ENCODE peak calls at places on chromosome 12, in six cellular contexts. O is stomach, P is ovary, A is A549, S is tibial nerve, F is suprapubic skin. U is an unnamed sample. For H3K4me1, the result is how much of the 10 kb centered on the place peaks cover.

GRCh38 chr12:127340381-127340780 is 926.6 kb upstream of the TMEM132C start:
- DNase-seq in S (no peak), P (no peak), A (no peak), F (no peak), O (no peak), U (no peak)

GRCh38 chr12:49705479-49706267 is 1.5 kb downstream of the FMNL3 start:
- DNase-seq in A (no peak), P (peak), O (no peak), S (no peak), F (peak), U (no peak)

GRCh38 chr12:28933864-28934527 is 215.1 kb upstream of the FAR2 start:
- DNase-seq in F (no peak), P (no peak), A (no peak), O (no peak), S (no peak), U (no peak)

GRCh38 chr12:39919790-39920189 is 186.1 kb downstream of the SLC2A13 start:
- DNase-seq in F (no peak), S (no peak), A (no peak), O (no peak), P (no peak), U (no peak)

GRCh38 chr12:101671157-101671791 is 26.2 kb upstream of the CHPT1 start:
- DNase-seq in O (peak), A (no peak), F (no peak), S (peak), P (no peak), U (no peak)

GRCh38 chr12:102781117-102781516 is 135.9 kb downstream of the PAH start:
- DNase-seq in P (no peak), S (no peak), F (no peak), O (no peak), A (no peak), U (no peak)

GRCh38 chr12:49902399-49903350 is 1.0 kb downstream of the FAIM2 start:
- DNase-seq in S (no peak), P (peak), F (no peak), O (no peak), A (no peak), U (no peak)

GRCh38 chr12:27651201-27651600 is 45.0 kb upstream of the REP15 start:
- DNase-seq in F (no peak), A (no peak), O (no peak), S (no peak), P (no peak), U (no peak)

GRCh38 chr12:93602897-93603668 is 30.6 kb downstream of the SOCS2 start:
- DNase-seq in A (no peak), F (no peak), O (no peak), P (no peak), S (no peak), U (no peak)

GRCh38 chr12:5170894-5171293 is 127.2 kb downstream of the KCNA5 start:
- DNase-seq in F (no peak), P (no peak), O (no peak), A (no peak), S (no peak), U (no peak)

GRCh38 chr12:103462675-103463074 is 33.1 kb downstream of the C12orf42 start:
- DNase-seq in P (no peak), O (no peak), F (no peak), A (no peak), S (no peak), U (no peak)

GRCh38 chr12:132188451-132189298 is 44.4 kb downstream of the NOC4L start:
- DNase-seq in F (no peak), A (no peak), O (no peak), P (no peak), S (no peak), U (no peak)

GRCh38 chr12:46208370-46208769 is 60.5 kb downstream of the SLC38A1 start:
- DNase-seq in S (no peak), F (no peak), A (no peak), O (no peak), P (no peak), U (no peak)
- TF ChIP-seq EP300 in S (no peak), F (no peak), A (no peak), O (no peak), P (no peak), U (no peak)

GRCh38 chr12:43267782-43268181 is 284.2 kb downstream of the ADAMTS20 start:
- DNase-seq in F (no peak), O (peak), S (no peak), A (no peak), P (no peak), U (no peak)
- TF ChIP-seq POLR2A in F (no peak), O (no peak), S (no peak), A (no peak), P (no peak), U (no peak)

DNA sequence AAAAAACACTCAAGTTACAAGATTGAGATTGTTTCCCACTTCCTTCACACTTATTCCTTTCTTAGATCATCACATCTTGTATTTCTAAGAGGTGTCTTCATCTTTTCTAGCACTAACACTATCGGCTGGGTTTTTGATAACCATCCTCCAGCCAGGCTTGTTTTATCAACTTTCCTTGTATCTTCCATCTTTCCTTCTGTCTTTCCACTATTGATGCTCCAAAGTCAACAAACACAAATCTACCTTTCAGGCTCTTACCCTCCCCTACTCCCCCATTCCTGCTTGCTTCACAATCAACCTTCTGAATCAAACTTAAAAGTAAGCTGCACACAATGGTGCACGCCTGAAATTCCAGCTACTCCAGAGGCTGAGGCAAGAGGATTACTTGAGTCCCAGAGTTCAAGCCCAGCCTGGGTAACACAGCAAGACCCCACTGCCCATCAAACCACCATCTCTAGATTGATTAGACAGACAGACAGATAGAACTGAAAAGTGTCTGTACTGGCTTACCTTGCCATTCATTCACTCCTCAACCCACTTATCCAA is 12.9 kb downstream of the MED13L start:
- DNase-seq in P (no peak), F (no peak), S (no peak), O (no peak), A (no peak), U (no peak)
- H3K4me1 ChIP-seq in P (under half), F (half or more), S (under half), O (half or more), A (half or more), U (half or more)

GRCh38 chr12:121626087-121626852 is at the start of gene ORAI1:
- DNase-seq in S (peak), A (peak), P (peak), O (peak), F (peak), U (peak)
- TF ChIP-seq EP300 in S (peak), A (no peak), P (peak), O (no peak), F (no peak), U (no peak)

GRCh38 chr12:55830601-55831406 is 1.4 kb upstream of the DNAJC14 start:
- DNase-seq in S (peak), O (peak), F (peak), P (peak), A (peak), U (peak)
- TF ChIP-seq POLR2A in S (peak), O (no peak), F (peak), P (peak), A (peak), U (peak)

GRCh38 chr12:79886917-79887519 is 47.9 kb downstream of the PPP1R12A start:
- DNase-seq in P (no peak), S (no peak), F (no peak), O (no peak), A (peak), U (no peak)
- H3K4me1 ChIP-seq in P (under half), S (under half), F (under half), O (under half), A (under half), U (half or more)

GRCh38 chr12:53798575-53798974 is 46.8 kb upstream of the CISTR start:
- DNase-seq in O (no peak), P (no peak), A (peak), S (no peak), F (no peak), U (no peak)
- TF ChIP-seq EP300 in O (no peak), P (no peak), A (no peak), S (peak), F (no peak), U (no peak)

DNA sequence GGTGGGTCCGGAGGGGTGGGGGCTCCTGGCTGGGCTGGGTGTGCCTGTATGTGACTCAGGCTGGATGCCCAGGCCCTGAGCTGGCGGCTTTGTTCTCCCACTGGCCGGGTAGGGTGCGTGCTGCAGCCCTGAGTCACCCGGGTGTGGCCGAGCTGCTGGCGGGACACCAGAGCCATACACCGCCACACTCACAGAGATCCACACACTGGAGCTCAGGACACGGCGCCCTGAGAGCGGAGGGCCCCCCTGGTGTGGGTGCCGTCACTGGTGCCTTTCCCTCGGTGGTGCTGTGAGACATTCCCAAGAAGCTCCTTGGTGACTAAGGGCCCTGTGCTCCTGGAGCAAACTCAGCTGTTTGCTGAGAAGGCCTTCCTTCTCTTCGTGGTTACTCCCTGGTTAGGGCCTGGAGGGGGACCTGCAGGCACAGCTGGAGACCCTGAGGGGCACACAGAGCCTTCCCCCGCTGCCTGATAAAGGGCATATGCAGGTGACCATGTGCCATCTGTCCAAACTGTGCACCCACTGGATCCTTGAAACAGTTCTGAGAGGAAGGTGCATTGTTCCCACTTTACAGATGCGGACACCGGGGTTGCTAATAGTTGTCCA is 44.3 kb downstream of the KRT80 start:
- DNase-seq in O (peak), F (peak), P (peak), S (peak), A (peak), U (peak)
- TF ChIP-seq POLR2A in O (no peak), F (peak), P (no peak), S (peak), A (no peak), U (no peak)

DNA sequence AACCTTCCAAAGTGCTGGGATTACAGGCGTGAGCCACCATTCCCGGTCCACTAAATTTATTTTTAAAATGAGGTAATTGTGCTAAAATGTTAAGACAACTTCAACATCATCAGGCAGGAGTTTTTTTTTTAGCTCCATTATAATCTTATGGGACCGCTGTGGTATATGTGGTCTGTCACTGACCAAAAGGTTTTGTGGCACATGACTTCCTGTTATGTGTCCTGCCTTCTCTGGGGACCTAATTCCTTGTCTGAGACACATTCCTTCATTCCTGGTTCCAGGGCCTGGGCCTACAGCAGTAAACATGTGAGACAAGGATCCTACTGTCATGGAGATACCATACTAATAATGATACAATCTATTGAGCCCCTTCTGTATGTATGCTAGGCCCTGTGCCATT is 4.9 kb downstream of the TEX52 start:
- DNase-seq in F (no peak), P (no peak), O (no peak), S (no peak), A (no peak), U (no peak)
- H3K4me1 ChIP-seq in F (under half), P (under half), O (under half), S (under half), A (under half), U (under half)

U was measured in esophagus muscularis mucosa.